ENCODE peak calls at places on chromosomes 16 and 17, in six cellular contexts. C, R, U, V, N and B are unnamed samples.

GRCh38 chr17:3723556-3724372 is at the start of gene HASPIN:
- DNase-seq in C (peak; percentile 96), R (peak; percentile 84), U (peak; percentile 94), V (peak; percentile 95), N (peak; percentile 93), B (peak; percentile 90)

GRCh38 chr16:48247311-48247710 is at the start of gene ABCC11:
- DNase-seq in C (no peak), R (no peak), U (no peak), V (no peak), N (no peak), B (no peak)

GRCh38 chr16:92431-93339 is 14.7 kb downstream of the MPG start:
- DNase-seq in C (no peak), R (no peak), U (no peak), V (no peak), N (no peak), B (no peak)

GRCh38 chr16:695355-696089 is 5.3 kb upstream of the WDR24 start:
- DNase-seq in C (no peak), R (no peak), U (peak; percentile 62), V (peak; percentile 77), N (no peak), B (peak; percentile 57)

GRCh38 chr16:69511641-69512040 is 54.1 kb upstream of the NFAT5 start:
- DNase-seq in C (no peak), R (no peak), U (no peak), V (no peak), N (no peak), B (no peak)

GRCh38 chr16:4123617-4124300 is 7.5 kb upstream of the ADCY9 start:
- DNase-seq in C (no peak), R (peak; percentile 79), U (no peak), V (no peak), N (no peak), B (peak; percentile 84)

GRCh38 chr17:57817299-57817698 is 32.5 kb downstream of the MRPS23 start:
- DNase-seq in C (no peak), R (no peak), U (no peak), V (no peak), N (no peak), B (no peak)

GRCh38 chr16:1991588-1992474 is 2.1 kb downstream of the SYNGR3 start:
- DNase-seq in C (peak; percentile 92), R (peak; percentile 83), U (peak; percentile 97), V (peak; percentile 98), N (peak; percentile 93), B (peak; percentile 92)

GRCh38 chr16:67935096-67935401 is 1.6 kb downstream of the PSMB10 start:
- DNase-seq in C (no peak), R (no peak), U (no peak), V (no peak), N (no peak), B (no peak)

GRCh38 chr17:8941520-8941919 is 24.0 kb downstream of the PIK3R5 start:
- DNase-seq in C (no peak), R (no peak), U (peak; percentile 30), V (no peak), N (no peak), B (no peak)

GRCh38 chr17:48192321-48192731 is 84.8 kb downstream of the SNX11 start:
- DNase-seq in C (no peak), R (no peak), U (peak; percentile 50), V (no peak), N (no peak), B (no peak)

GRCh38 chr16:50066482-50067289 is 916 bp downstream of the HEATR3 start:
- DNase-seq in C (peak; percentile 24), R (no peak), U (no peak), V (no peak), N (no peak), B (no peak)

GRCh38 chr16:50067290-50067853 is 1.6 kb downstream of the HEATR3 start:
- DNase-seq in C (peak; percentile 23), R (peak; percentile 74), U (no peak), V (peak; percentile 46), N (peak; percentile 78), B (no peak)

GRCh38 chr16:50068550-50068949 is 2.8 kb downstream of the HEATR3 start:
- DNase-seq in C (no peak), R (peak; percentile 87), U (no peak), V (no peak), N (no peak), B (no peak)

GRCh38 chr16:50065241-50065623 is 538 bp upstream of the HEATR3 start:
- DNase-seq in C (no peak), R (no peak), U (no peak), V (no peak), N (no peak), B (no peak)

GRCh38 chr16:50065624-50066481 is at the start of gene HEATR3:
- DNase-seq in C (peak; percentile 88), R (peak; percentile 88), U (peak; percentile 95), V (peak; percentile 97), N (peak; percentile 95), B (peak; percentile 94)
- H3K4ac ChIP-seq in C (no peak within 1 kb of the TSS), R (peak within 1 kb of the TSS; percentile 96), U (no peak within 1 kb of the TSS), V (peak within 1 kb of the TSS; percentile 98), N (no peak within 1 kb of the TSS), B (peak within 1 kb of the TSS; percentile 71)

DNA sequence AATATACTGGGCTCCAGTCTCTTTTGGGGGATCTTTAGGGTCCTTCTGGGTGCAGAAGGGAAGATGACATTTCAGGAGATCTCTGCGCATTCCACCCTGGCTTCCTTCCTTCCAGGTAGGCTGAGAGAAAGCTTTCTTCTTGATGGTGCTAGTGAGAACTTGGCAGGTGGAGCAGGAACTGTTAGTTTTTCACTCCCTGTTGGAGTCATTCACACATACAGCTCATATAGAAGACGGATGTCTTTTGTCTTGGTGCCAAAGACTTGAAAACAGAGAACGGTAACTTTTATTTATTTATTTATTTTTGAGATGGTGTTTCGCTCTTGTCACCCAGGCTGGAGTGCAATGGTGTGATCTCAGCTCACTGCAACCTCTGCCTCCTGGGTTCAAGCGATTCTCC is 43.9 kb downstream of the PITPNC1 start:
- DNase-seq in C (no peak), R (no peak), U (no peak), V (no peak), N (no peak), B (no peak)
- H3K4ac ChIP-seq in C (no peak overlapping the region), R (peak overlapping the region; percentile 38), U (no peak overlapping the region), V (no peak overlapping the region), N (no peak overlapping the region), B (no peak overlapping the region)

GRCh38 chr17:33292981-33293867 is at the start of gene ASIC2:
- DNase-seq in C (peak; percentile 65), R (peak; percentile 4), U (peak; percentile 78), V (peak; percentile 71), N (peak; percentile 75), B (peak; percentile 57)

GRCh38 chr17:33292184-33292980 is 713 bp downstream of the ASIC2 start:
- DNase-seq in C (peak; percentile 59), R (peak; percentile 20), U (peak; percentile 77), V (peak; percentile 78), N (peak; percentile 61), B (peak; percentile 50)

GRCh38 chr17:33290156-33290697 is 2.9 kb downstream of the ASIC2 start:
- DNase-seq in C (no peak), R (no peak), U (no peak), V (no peak), N (no peak), B (no peak)

GRCh38 chr17:33288954-33289353 is 4.1 kb downstream of the ASIC2 start:
- DNase-seq in C (no peak), R (no peak), U (peak; percentile 59), V (no peak), N (peak; percentile 57), B (peak; percentile 15)

DNA sequence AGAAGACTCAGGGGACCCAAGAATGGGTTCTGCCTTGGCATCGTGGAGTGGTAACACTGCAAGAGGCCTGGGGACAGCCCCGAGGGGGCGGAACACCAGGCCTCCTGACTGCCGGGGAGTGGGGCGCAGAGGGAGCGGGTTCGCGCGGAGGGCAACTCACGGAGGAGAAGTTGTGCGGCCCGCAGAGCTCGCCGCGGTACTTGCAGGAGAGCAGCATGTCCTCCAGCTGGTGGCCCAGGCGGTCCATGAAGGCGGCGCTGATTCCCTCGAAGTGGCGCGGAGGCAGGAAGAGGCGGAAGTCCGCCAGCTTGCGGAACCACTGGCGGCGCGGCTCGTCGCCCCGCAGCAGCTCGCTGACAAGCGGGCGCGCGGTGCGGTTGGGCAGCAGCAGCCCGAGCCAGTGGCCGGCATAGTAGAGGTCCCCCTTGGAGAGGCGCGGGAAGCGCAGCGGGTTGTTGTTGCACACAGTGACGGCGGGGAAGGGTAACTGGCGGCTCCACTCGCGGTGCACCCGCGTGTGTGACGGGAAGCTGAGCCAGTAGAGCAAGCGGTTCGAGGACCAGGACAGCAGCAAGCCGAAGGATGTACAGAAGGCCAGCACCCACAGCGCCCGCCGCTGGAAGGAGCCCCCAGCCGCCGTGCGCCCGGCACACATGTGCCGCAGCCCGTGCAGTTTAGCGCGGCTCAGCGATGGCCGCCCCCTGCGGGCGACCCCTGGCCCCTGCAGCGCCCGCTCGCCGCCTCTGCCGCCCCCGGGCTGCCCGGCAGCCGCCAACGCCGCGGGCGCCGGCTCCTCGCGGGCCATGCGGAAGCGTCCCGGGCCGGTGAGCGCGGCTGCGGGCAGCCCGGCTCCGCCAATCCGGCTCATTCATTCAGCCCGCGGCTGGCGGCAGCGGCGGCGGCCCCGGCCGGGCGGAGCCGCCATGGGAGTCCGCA is 1.6 kb downstream of the ASIC2 start:
- DNase-seq in C (peak; percentile 48), R (peak; percentile 31), U (peak; percentile 81), V (peak; percentile 73), N (peak; percentile 73), B (peak; percentile 75)
- H3K4ac ChIP-seq in C (no peak overlapping the region), R (peak overlapping the region; percentile 37), U (no peak overlapping the region), V (no peak overlapping the region), N (peak overlapping the region; percentile 57), B (no peak overlapping the region)

GRCh38 chr17:38705523-38705802 is 390 bp downstream of the MLLT6 start:
- DNase-seq in C (no peak), R (no peak), U (no peak), V (no peak), N (no peak), B (peak; percentile 29)

GRCh38 chr17:38702900-38703741 is 2.0 kb upstream of the MLLT6 start:
- DNase-seq in C (no peak), R (no peak), U (peak; percentile 46), V (no peak), N (no peak), B (no peak)

GRCh38 chr17:38702166-38702899 is 2.7 kb upstream of the MLLT6 start:
- DNase-seq in C (peak; percentile 78), R (peak; percentile 81), U (peak; percentile 88), V (peak; percentile 81), N (peak; percentile 87), B (peak; percentile 78)

GRCh38 chr17:38704645-38705522 is at the start of gene MLLT6:
- DNase-seq in C (peak; percentile 75), R (peak; percentile 71), U (peak; percentile 73), V (no peak), N (peak; percentile 90), B (peak; percentile 69)

DNA sequence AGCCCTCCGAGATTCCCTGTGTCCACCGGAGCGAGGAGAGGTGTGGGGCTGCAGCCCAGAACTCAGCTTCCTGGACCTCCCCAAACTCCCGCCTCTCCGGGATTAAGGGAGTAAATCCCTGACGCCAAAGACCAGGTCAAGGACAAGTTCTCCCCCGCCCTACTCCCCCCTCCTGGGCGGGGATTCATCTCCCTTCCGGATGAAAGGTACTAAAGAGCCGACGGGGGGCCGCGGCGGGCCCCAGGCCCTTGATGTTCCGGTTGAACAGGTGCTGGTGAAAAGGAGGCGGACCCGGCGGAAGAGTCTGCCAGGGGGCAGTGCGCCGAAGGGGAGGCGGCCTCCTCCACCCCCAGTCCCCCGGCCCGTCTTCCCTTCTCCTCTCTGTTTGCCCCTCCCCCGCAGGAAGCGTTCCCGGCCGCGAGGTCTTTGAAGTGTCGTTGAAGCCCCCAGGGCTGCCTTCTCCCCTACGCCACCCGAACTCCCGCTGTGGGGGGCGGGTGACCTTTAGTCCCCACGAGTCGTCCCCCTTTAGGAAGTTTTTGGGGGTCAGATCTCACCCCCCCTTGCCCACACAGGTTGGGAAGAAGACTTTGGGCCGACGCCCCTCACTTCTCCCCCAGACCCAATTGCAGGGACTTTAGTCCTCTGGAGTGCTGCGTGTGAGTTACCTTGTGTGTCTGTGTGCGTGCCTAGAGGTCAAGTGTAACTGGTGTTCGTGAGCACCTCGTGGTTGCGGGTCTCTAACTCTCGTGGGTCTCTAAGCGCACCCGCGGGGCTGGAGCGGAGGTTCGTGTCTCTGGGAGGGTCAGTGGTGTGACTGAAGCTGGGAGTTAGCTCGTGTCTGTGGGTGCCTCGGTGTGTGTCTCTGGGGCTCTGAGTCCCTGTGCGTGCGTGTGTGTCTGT is 1.1 kb upstream of the MLLT6 start:
- DNase-seq in C (peak; percentile 43), R (no peak), U (peak; percentile 100), V (peak; percentile 94), N (peak; percentile 99), B (peak; percentile 79)
- H3K4ac ChIP-seq in C (no peak overlapping the region), R (peak overlapping the region; percentile 93), U (no peak overlapping the region), V (no peak overlapping the region), N (peak overlapping the region; percentile 70), B (peak overlapping the region; percentile 87)